ENCODE peak calls at places on chromosomes 5 and 9, in eight cellular contexts. U is tibial nerve; Q is AG04450; Z is aorta; T is HCT116; S is naive thymus-derived CD4-positive, alpha-beta T cell; Y is PC-9; A is BE2C. L is an unnamed sample.

GRCh38 chr5:56501949-56502557 is 268.9 kb upstream of the ANKRD55 start:
- DNase-seq in U (no peak), Q (no peak), Z (no peak), T (no peak), S (no peak), Y (no peak), A (no peak), L (no peak)

GRCh38 chr5:37553720-37554402 is 174.7 kb downstream of the WDR70 start:
- DNase-seq in U (no peak), Q (no peak), Z (no peak), T (no peak), S (no peak), Y (no peak), A (no peak), L (no peak)

GRCh38 chr9:83707518-83707767 is 315 bp downstream of the UBQLN1 start:
- DNase-seq in U (peak), Q (no peak), Z (no peak), T (no peak), S (no peak), Y (no peak), A (peak), L (no peak)

GRCh38 chr5:3596261-3596825 is 711 bp downstream of the IRX1 start:
- DNase-seq in U (no peak), Q (no peak), Z (no peak), T (no peak), S (no peak), Y (no peak), A (no peak), L (no peak)

GRCh38 chr9:17799383-17799782 is 220.5 kb downstream of the SH3GL2 start:
- DNase-seq in U (no peak), Q (no peak), Z (no peak), T (no peak), S (no peak), Y (no peak), A (no peak), L (no peak)

GRCh38 chr5:137265457-137265856 is 233.7 kb downstream of the SPOCK1 start:
- DNase-seq in U (no peak), Q (no peak), Z (no peak), T (no peak), S (no peak), Y (no peak), A (no peak), L (no peak)

GRCh38 chr9:80797841-80798688 is 891.3 kb downstream of the TLE1 start:
- DNase-seq in U (peak), Q (peak), Z (no peak), T (no peak), S (no peak), Y (no peak), A (peak), L (no peak)

GRCh38 chr5:56522972-56523371 is 289.8 kb upstream of the ANKRD55 start:
- DNase-seq in U (peak), Q (no peak), Z (peak), T (no peak), S (no peak), Y (peak), A (no peak), L (no peak)

GRCh38 chr9:134287591-134288518 is 38.4 kb upstream of the RXRA start:
- DNase-seq in U (no peak), Q (no peak), Z (peak), T (no peak), S (no peak), Y (no peak), A (peak), L (no peak)

GRCh38 chr5:75886706-75887105 is 169.5 kb upstream of the POC5 start:
- DNase-seq in U (no peak), Q (no peak), Z (no peak), T (no peak), S (no peak), Y (no peak), A (no peak), L (no peak)

GRCh38 chr5:173290477-173291131 is 37.6 kb downstream of the STC2 start:
- DNase-seq in U (no peak), Q (no peak), Z (no peak), T (no peak), S (no peak), Y (no peak), A (peak), L (no peak)

GRCh38 chr9:83166369-83166768 is 103.4 kb upstream of the RASEF start:
- DNase-seq in U (no peak), Q (no peak), Z (no peak), T (no peak), S (no peak), Y (peak), A (no peak), L (no peak)

DNA sequence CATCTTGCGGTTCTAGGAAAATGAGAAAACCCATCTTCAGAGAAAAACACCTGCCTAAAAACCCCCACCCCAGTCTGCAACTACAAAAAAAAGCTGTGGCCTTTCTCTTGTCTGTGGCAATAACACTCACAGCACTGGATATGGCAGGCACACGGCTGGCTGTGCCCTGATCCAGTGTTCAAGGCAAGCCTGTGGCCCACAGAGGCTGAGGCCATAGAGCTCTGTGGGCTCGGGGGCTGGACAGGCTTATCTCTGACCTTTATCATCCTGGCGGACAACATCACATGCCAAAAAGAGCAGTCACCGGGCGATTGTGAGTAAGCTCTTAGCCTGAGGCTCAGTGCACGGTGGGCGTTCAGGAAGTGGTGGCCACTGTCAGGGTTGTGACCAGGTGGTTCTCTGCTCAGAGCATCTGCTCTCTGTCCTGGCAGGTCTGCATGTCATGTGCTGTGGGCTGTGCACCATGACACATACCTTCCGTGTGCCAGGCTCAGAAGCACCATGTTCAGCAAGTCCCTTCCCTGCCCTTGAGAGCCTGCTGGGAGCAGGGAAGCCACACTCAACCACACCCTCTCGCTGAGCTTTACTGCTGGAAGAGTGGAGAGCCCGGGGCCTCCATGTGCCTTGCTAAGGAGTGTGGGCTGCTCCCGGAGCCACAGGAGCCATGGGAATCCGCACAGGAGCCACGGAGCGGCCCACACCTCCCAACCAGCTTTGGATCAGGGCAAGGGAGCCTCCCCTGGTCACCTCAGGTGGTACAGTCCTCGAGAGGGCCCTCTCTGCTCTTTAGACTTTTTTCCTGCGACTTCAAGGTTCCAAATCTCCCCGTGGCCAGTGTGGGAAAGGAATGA is 34.6 kb upstream of the WDR38 start:
- DNase-seq in U (no peak), Q (no peak), Z (peak), T (peak), S (no peak), Y (peak), A (peak), L (no peak)
- H3K4me3 ChIP-seq in U (no peak), Q (no peak), Z (no peak), T (no peak), S (no peak), Y (peak), A (no peak), L (no peak)

DNA sequence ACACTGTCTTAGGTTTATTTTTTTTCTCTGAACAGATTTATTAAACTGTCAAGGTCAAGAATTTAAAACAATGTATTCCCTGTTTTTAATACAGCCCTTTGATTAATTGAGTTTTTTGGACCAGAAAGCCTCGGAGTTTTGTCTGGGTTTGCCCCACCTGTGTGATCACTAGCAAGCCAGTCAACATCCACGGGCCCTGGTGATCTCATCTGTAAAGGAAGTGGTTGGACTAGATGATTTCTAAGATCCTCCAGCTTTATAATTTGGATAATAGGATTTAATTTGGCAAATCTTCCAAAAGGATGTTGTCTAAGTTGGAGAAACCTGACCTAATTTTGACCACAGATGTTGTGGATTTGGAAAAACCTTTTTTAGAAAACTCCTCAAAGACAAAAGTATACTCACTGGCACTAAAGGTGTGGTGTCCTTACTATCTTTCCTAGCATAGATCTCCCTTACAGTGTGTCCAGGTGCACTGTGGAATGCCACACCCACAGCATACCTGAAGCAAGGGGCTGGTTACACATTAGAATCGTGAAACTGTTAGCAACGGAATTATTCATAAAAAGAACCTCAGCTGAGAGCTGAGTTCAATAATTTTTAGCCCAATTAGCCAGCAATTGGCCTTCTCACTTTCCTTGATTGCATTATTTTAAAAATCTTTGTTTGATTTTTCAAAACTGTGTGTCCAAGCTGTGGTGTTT is 195.6 kb upstream of the ELL2 start:
- DNase-seq in U (no peak), Q (no peak), Z (no peak), T (no peak), S (no peak), Y (peak), A (no peak), L (no peak)
- H3K4me3 ChIP-seq in U (no peak), Q (no peak), Z (no peak), T (no peak), S (no peak), Y (no peak), A (no peak), L (no peak)

DNA sequence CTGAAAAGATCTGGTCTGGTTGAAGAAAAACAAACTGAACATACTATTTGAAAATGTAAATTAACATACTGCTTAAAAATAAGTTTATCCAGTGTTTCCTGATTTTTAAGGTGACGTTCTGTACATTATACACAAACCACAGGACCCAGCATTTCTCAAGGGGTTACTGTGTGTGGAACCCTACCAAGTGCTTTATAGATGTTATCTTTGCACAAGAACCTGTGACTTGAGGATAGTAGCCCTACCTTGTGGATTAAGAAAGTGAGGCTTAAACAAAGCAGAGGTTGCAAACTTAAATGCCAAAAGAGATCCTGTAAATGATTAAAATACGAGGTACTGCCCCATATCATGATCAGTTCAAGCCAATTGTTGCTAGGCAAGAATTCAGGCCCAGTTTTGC is 4.7 kb downstream of the KLF9 start:
- DNase-seq in U (no peak), Q (no peak), Z (no peak), T (no peak), S (no peak), Y (no peak), A (no peak), L (no peak)
- H3K4me3 ChIP-seq in U (peak), Q (peak), Z (peak), T (no peak), S (no peak), Y (no peak), A (no peak), L (no peak)

GRCh38 chr9:129889461-129889935 is 54.2 kb downstream of the USP20 start:
- DNase-seq in U (no peak), Q (no peak), Z (peak), T (no peak), S (no peak), Y (no peak), A (no peak), L (peak)

GRCh38 chr9:129891519-129891918 is 56.3 kb downstream of the USP20 start:
- DNase-seq in U (no peak), Q (no peak), Z (no peak), T (no peak), S (peak), Y (no peak), A (no peak), L (no peak)

GRCh38 chr9:129888085-129888808 is 53.0 kb downstream of the USP20 start:
- DNase-seq in U (no peak), Q (no peak), Z (peak), T (no peak), S (peak), Y (peak), A (no peak), L (peak)

GRCh38 chr9:129888809-129889460 is 53.7 kb downstream of the USP20 start:
- DNase-seq in U (no peak), Q (no peak), Z (peak), T (no peak), S (no peak), Y (no peak), A (no peak), L (no peak)

DNA sequence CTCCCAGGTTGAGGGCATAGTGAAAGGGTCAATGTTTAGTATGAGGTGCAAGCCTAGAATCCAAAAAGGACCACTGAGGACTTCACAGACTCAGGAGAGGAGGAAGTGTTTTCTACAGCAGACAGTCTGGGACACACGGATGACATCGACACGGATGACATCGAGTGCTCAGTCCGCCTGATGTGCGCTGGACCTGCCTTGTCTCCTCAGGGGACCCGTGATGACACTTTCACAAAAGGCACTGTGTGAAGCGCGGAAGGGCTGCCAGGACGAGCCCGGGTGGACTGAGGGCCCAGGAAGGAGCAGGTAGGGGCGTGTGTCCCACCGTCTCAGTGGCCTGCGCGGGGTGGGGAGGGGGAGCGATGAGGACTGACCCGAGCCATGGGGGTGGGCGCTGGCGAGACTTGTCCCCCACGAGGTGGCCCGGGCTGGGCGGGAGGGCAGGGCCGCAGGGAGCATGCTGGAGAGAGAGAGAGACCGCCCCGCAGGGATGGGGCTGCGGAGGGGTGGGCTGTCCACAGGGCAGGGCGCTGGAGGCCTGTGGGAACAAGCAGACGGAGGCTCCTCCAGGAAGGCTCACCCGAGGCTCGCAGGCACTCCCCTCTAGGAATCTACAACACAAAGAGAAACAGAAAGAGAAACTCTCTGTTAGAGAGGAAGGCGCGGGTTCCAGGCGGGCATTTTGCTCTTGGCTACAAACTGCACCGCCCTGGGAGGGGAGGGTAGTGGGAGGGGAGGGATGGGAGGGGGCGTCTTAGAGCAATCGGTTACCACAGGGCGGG is 54.9 kb downstream of the USP20 start:
- DNase-seq in U (no peak), Q (no peak), Z (peak), T (no peak), S (peak), Y (no peak), A (no peak), L (peak)
- H3K4me3 ChIP-seq in U (peak), Q (no peak), Z (no peak), T (no peak), S (peak), Y (no peak), A (no peak), L (peak)

GRCh38 chr9:11469745-11470144 is 856.9 kb upstream of the PTPRD start:
- DNase-seq in U (no peak), Q (no peak), Z (no peak), T (no peak), S (no peak), Y (no peak), A (no peak), L (no peak)
- H3K4me3 ChIP-seq in U (no peak), Q (no peak), Z (no peak), T (no peak), S (no peak), Y (no peak), A (no peak), L (no peak)

DNA sequence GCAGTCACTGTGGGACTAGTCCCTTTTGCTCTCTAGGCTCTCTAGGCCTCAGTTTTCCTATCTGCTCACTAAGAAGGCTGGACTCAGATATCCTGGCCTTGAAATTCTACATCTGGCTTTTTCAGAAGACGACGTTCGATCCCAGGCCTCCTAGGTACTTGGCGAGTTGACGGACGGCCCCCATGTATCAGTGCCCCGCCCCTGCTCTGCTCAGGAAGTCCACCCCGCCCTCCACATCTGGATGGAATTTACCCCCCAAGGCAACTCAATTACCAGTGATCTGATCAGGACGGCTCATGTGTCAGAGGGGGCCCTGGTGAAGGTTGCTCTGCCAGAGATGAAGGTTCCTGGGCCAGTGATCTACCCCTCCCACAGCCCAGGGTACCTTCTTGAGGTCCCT is 44.1 kb upstream of the SYNPO start:
- DNase-seq in U (no peak), Q (no peak), Z (peak), T (no peak), S (no peak), Y (no peak), A (no peak), L (no peak)
- H3K4me3 ChIP-seq in U (no peak), Q (no peak), Z (no peak), T (no peak), S (no peak), Y (no peak), A (no peak), L (no peak)

GRCh38 chr5:59766394-59766793 is 127.1 kb downstream of the PDE4D start:
- DNase-seq in U (no peak), Q (no peak), Z (peak), T (no peak), S (no peak), Y (no peak), A (peak), L (no peak)
- H3K4me3 ChIP-seq in U (no peak), Q (no peak), Z (no peak), T (no peak), S (no peak), Y (peak), A (peak), L (no peak)

GRCh38 chr9:85523202-85523601 is 218.6 kb downstream of the AGTPBP1 start:
- DNase-seq in U (no peak), Q (no peak), Z (no peak), T (no peak), S (no peak), Y (no peak), A (no peak), L (no peak)
- H3K4me3 ChIP-seq in U (no peak), Q (no peak), Z (no peak), T (no peak), S (no peak), Y (no peak), A (peak), L (peak)

DNA sequence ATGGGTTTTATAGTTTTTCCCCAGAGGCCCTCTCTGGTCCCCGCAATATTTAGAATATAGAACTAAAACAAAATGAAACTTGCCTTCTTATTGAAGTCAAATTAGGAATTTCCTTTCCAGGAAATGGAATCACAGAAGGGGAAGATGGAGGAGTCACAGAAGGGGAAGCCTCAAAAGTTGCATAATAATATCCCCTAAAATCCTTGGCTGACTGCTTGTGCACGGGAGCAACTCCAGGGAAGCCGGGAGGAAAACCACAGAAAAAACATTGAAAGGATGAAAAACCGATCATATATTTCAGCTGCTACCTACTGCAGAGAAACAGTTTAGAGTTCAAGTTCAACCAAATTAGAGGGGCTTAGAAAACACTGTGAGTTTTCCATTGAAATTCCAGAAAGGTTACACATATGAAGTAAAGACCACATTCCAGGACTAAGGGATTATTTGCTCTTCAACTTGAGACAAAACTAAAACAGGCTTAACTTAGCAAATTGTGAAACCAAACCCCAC is 37.6 kb upstream of the MTAP start:
- DNase-seq in U (no peak), Q (no peak), Z (no peak), T (no peak), S (no peak), Y (no peak), A (no peak), L (no peak)
- H3K4me3 ChIP-seq in U (no peak), Q (no peak), Z (no peak), T (no peak), S (no peak), Y (no peak), A (no peak), L (no peak)

GRCh38 chr9:126915846-126916543 is 1.4 kb downstream of the RALGPS1 start:
- DNase-seq in U (no peak), Q (no peak), Z (no peak), T (no peak), S (no peak), Y (peak), A (no peak), L (no peak)
- H3K4me3 ChIP-seq in U (peak), Q (peak), Z (no peak), T (peak), S (peak), Y (peak), A (no peak), L (no peak)

L was measured in HL-60.